ENCODE peak calls at places on chromosome 17, in five cellular contexts. O is EL, V is GM23338, B is amygdala, N is choroid plexus epithelial cell. Y is an unnamed sample.

GRCh38 chr17:79984877-79985276 is 50.8 kb downstream of the TBC1D16 start:
- DNase-seq in O (no peak), V (peak), B (no peak), N (no peak), Y (no peak)

GRCh38 chr17:42111901-42112551 is 488 bp downstream of the DHX58 start:
- DNase-seq in O (peak), V (no peak), B (no peak), N (peak), Y (peak)

GRCh38 chr17:38844261-38844757 is 9.2 kb downstream of the RPL23 start:
- DNase-seq in O (no peak), V (peak), B (no peak), N (peak), Y (no peak)

GRCh38 chr17:74953129-74953687 is 17.5 kb downstream of the OTOP3 start:
- DNase-seq in O (no peak), V (no peak), B (no peak), N (no peak), Y (no peak)

GRCh38 chr17:52147872-52148271 is 10.6 kb downstream of the CA10 start:
- DNase-seq in O (no peak), V (no peak), B (no peak), N (peak), Y (no peak)

GRCh38 chr17:43983515-43984411 is 20.7 kb upstream of the NAGS start:
- DNase-seq in O (peak), V (peak), B (no peak), N (no peak), Y (no peak)

GRCh38 chr17:82786427-82786826 is 34.6 kb downstream of the TBCD start:
- DNase-seq in O (no peak), V (no peak), B (no peak), N (no peak), Y (no peak)

GRCh38 chr17:6517017-6517416 is 39.3 kb downstream of the PITPNM3 start:
- DNase-seq in O (no peak), V (no peak), B (no peak), N (no peak), Y (no peak)

GRCh38 chr17:39153541-39154111 is 2.2 kb upstream of the PLXDC1 start:
- DNase-seq in O (peak), V (peak), B (peak), N (peak), Y (peak)

GRCh38 chr17:36851230-36851629 is 86.0 kb upstream of the LHX1 start:
- DNase-seq in O (peak), V (no peak), B (no peak), N (peak), Y (no peak)

GRCh38 chr17:78538033-78538776 is 39.0 kb downstream of the DNAH17 start:
- DNase-seq in O (no peak), V (no peak), B (no peak), N (no peak), Y (no peak)

GRCh38 chr17:58337600-58338453 is 9.2 kb upstream of the TSPOAP1 start:
- DNase-seq in O (peak), V (peak), B (no peak), N (peak), Y (peak)

GRCh38 chr17:38425048-38425447 is 3.2 kb upstream of the ARHGAP23 start:
- DNase-seq in O (no peak), V (no peak), B (no peak), N (no peak), Y (no peak)

GRCh38 chr17:4936436-4936835 is 3.4 kb downstream of the SLC25A11 start:
- DNase-seq in O (no peak), V (no peak), B (no peak), N (no peak), Y (no peak)

Y was measured in stromal cell of bone marrow.